ENCODE peak calls at places on chromosome 4, in ten cellular contexts. D, W, Q, N, J, U, L, B, S and M are unnamed samples.
A peak's percentile ranks its signal among the peaks of the same experiment; 100 is the strongest.

GRCh38 chr4:71156616-71157015 is 163.2 kb downstream of the DCK start:
- DNase-seq in J (no peak), W (no peak), N (peak; percentile 1), S (peak; percentile 6), D (no peak), L (no peak), U (no peak), B (no peak), Q (no peak), M (no peak)

GRCh38 chr4:185730849-185731608 is 81.0 kb downstream of the SORBS2 start:
- DNase-seq in L (no peak), B (no peak), W (no peak), S (peak; percentile 55), Q (no peak), D (no peak), N (peak; percentile 52), U (no peak), J (no peak), M (peak; percentile 51)

GRCh38 chr4:62135565-62136156 is 935.5 kb downstream of the ADGRL3 start:
- DNase-seq in B (no peak), L (no peak), Q (no peak), U (no peak), S (no peak), W (no peak), N (no peak), D (no peak), J (no peak), M (no peak)

GRCh38 chr4:173332021-173332487 is 2.1 kb downstream of the HMGB2 start:
- DNase-seq in D (no peak), L (no peak), W (no peak), U (no peak), S (peak; percentile 58), Q (peak; percentile 87), N (peak; percentile 23), J (no peak), B (no peak), M (no peak)

GRCh38 chr4:149781150-149781549 is 34.5 kb downstream of the IQCM start:
- DNase-seq in D (peak; percentile 28), B (no peak), W (peak; percentile 32), S (peak; percentile 91), U (no peak), L (no peak), Q (no peak), N (no peak), J (no peak), M (peak; percentile 43)

GRCh38 chr4:159206427-159206871 is 103.6 kb downstream of the RAPGEF2 start:
- DNase-seq in Q (no peak), U (peak; percentile 72), J (no peak), N (peak; percentile 81), S (no peak), W (no peak), D (no peak), L (no peak), B (no peak), M (no peak)

GRCh38 chr4:17085416-17085815 is 187.0 kb upstream of the LDB2 start:
- DNase-seq in B (no peak), U (no peak), L (no peak), W (no peak), N (no peak), D (no peak), J (no peak), Q (no peak), S (no peak), M (no peak)

GRCh38 chr4:101835121-101835904 is 44.8 kb downstream of the BANK1 start:
- DNase-seq in S (peak; percentile 34), U (no peak), L (no peak), B (no peak), N (no peak), W (peak; percentile 28), J (peak; percentile 15), D (no peak), Q (peak; percentile 51), M (peak; percentile 41)

GRCh38 chr4:166274136-166274761 is 401.2 kb downstream of the TLL1 start:
- DNase-seq in U (no peak), Q (no peak), N (no peak), S (no peak), B (no peak), W (no peak), L (no peak), D (no peak), J (no peak), M (no peak)

GRCh38 chr4:145061325-145061920 is 36.6 kb downstream of the ANAPC10 start:
- DNase-seq in Q (peak; percentile 73), D (peak; percentile 51), J (no peak), N (peak; percentile 62), S (peak; percentile 81), W (no peak), L (no peak), B (no peak), U (no peak), M (no peak)

GRCh38 chr4:88818650-88819470 is 121.2 kb upstream of the NAP1L5 start:
- DNase-seq in D (peak; percentile 42), J (no peak), W (no peak), N (peak; percentile 48), S (peak; percentile 66), U (peak; percentile 31), Q (peak; percentile 49), L (no peak), B (peak; percentile 27), M (no peak)

GRCh38 chr4:177680308-177680707 is 238.1 kb upstream of the AGA start:
- DNase-seq in L (no peak), U (no peak), Q (no peak), D (no peak), J (no peak), W (no peak), N (peak; percentile 64), S (no peak), B (no peak), M (no peak)

GRCh38 chr4:143294310-143294709 is 42.4 kb upstream of the GAB1 start:
- DNase-seq in D (no peak), J (no peak), W (no peak), U (no peak), N (no peak), S (peak; percentile 84), L (no peak), Q (no peak), B (no peak), M (no peak)

GRCh38 chr4:38757945-38758344 is 24.8 kb downstream of the TLR10 start:
- DNase-seq in N (peak; percentile 64), D (peak; percentile 18), W (no peak), J (no peak), Q (no peak), U (no peak), L (no peak), S (no peak), B (no peak), M (no peak)

GRCh38 chr4:173288296-173288695 is 45.9 kb downstream of the HMGB2 start:
- DNase-seq in D (no peak), N (peak; percentile 89), L (peak; percentile 60), B (peak; percentile 65), Q (peak; percentile 37), S (peak; percentile 71), U (peak; percentile 51), J (no peak), W (no peak), M (no peak)

GRCh38 chr4:82402196-82402775 is 28.0 kb downstream of the HNRNPDL start:
- DNase-seq in J (no peak), U (no peak), W (no peak), L (no peak), N (no peak), D (no peak), S (no peak), B (no peak), Q (no peak), M (no peak)

GRCh38 chr4:119632216-119632615 is 3.6 kb upstream of the PDE5A start:
- DNase-seq in W (no peak), U (no peak), L (no peak), S (peak; percentile 58), B (no peak), J (no peak), N (no peak), Q (no peak), D (no peak), M (peak; percentile 41)

GRCh38 chr4:155948541-155948940 is 5.1 kb downstream of the CTSO start:
- DNase-seq in Q (no peak), W (no peak), L (no peak), J (no peak), N (no peak), S (no peak), U (no peak), B (no peak), D (no peak), M (no peak)

GRCh38 chr4:38290360-38290759 is 330.2 kb downstream of the PTTG2 start:
- DNase-seq in D (no peak), S (peak; percentile 49), N (no peak), L (no peak), U (no peak), J (no peak), W (no peak), B (no peak), Q (no peak), M (no peak)

GRCh38 chr4:65340382-65341109 is 329.7 kb downstream of the EPHA5 start:
- DNase-seq in D (no peak), W (no peak), N (no peak), B (no peak), L (no peak), Q (no peak), U (no peak), J (no peak), S (no peak), M (no peak)

GRCh38 chr4:19492611-19493010 is 759.1 kb upstream of the SLIT2 start:
- DNase-seq in B (no peak), Q (no peak), L (no peak), S (peak; percentile 31), D (no peak), N (no peak), W (peak; percentile 29), U (no peak), J (peak; percentile 22), M (no peak)

GRCh38 chr4:99679204-99679603 is 21.6 kb upstream of the C4orf54 start:
- DNase-seq in W (no peak), S (peak; percentile 23), D (no peak), Q (no peak), U (no peak), J (no peak), B (no peak), L (no peak), N (no peak), M (no peak)

GRCh38 chr4:23857353-23857752 is 32.5 kb downstream of the PPARGC1A start:
- DNase-seq in N (no peak), S (peak; percentile 80), U (no peak), Q (no peak), W (peak; percentile 7), D (peak; percentile 14), J (no peak), B (no peak), L (no peak), M (no peak)

GRCh38 chr4:2789801-2790582 is 2.9 kb upstream of the SH3BP2 start:
- DNase-seq in L (no peak), U (peak; percentile 11), S (no peak), D (no peak), W (no peak), N (no peak), J (no peak), B (no peak), Q (no peak), M (no peak)

GRCh38 chr4:7761720-7762119 is 177.9 kb downstream of the AFAP1 start:
- DNase-seq in S (peak; percentile 69), J (no peak), N (peak; percentile 31), B (peak; percentile 31), Q (peak; percentile 19), W (no peak), L (peak; percentile 49), U (peak; percentile 54), D (peak; percentile 49), M (no peak)

GRCh38 chr4:182307746-182308145 is 64.5 kb downstream of the TENM3 start:
- DNase-seq in N (no peak), Q (no peak), B (no peak), U (no peak), L (no peak), D (peak; percentile 74), W (peak; percentile 98), J (peak; percentile 94), S (peak; percentile 90), M (peak; percentile 98)

GRCh38 chr4:99362768-99363167 is 10.2 kb upstream of the ADH1C start:
- DNase-seq in J (no peak), B (no peak), S (no peak), N (no peak), D (no peak), Q (no peak), W (no peak), L (no peak), U (no peak), M (no peak)

GRCh38 chr4:142373610-142374009 is 472.5 kb downstream of the INPP4B start:
- DNase-seq in S (peak; percentile 88), L (no peak), W (no peak), B (no peak), J (no peak), Q (no peak), N (no peak), D (no peak), U (no peak), M (no peak)